ENCODE peak calls at places on chromosomes 1 and 21, in five cellular contexts. X is fibroblast of mammary gland, H is progenitor cell of endocrine pancreas, U is left cardiac atrium, S is mucosa of descending colon. O is an unnamed sample.

GRCh38 chr1:224733021-224733911 is 117.1 kb downstream of the CNIH3 start:
- DNase-seq in X (peak; percentile 76), S (no peak), U (peak; percentile 42), H (no peak), O (no peak)

GRCh38 chr1:89953929-89954328 is 41.0 kb upstream of the ZNF326 start:
- DNase-seq in S (no peak), H (no peak), U (no peak), X (no peak), O (no peak)

GRCh38 chr1:55868026-55868425 is 652.9 kb upstream of the USP24 start:
- DNase-seq in S (no peak), X (peak; percentile 60), U (no peak), H (no peak), O (no peak)

GRCh38 chr21:31255846-31256395 is 88.1 kb downstream of the TIAM1 start:
- DNase-seq in H (no peak), U (no peak), X (no peak), S (no peak), O (no peak)

GRCh38 chr1:199995096-199995685 is 32.3 kb upstream of the NR5A2 start:
- DNase-seq in X (no peak), H (no peak), S (no peak), U (no peak), O (no peak)

GRCh38 chr1:221284028-221284427 is 404.8 kb downstream of the HLX start:
- DNase-seq in X (peak; percentile 81), U (no peak), H (no peak), S (no peak), O (no peak)

GRCh38 chr1:4425892-4426291 is 228.5 kb upstream of the AJAP1 start:
- DNase-seq in X (no peak), S (no peak), H (no peak), U (no peak), O (no peak)

GRCh38 chr1:184242507-184242943 is 144.3 kb upstream of the C1orf21 start:
- DNase-seq in X (peak; percentile 38), S (no peak), H (no peak), U (no peak), O (no peak)

GRCh38 chr1:180382326-180383115 is 119.9 kb downstream of the ACBD6 start:
- DNase-seq in H (no peak), U (no peak), X (peak; percentile 7), S (no peak), O (no peak)

GRCh38 chr1:213244664-213245091 is 193.6 kb downstream of the RPS6KC1 start:
- DNase-seq in U (no peak), X (peak; percentile 68), S (no peak), H (peak; percentile 22), O (no peak)

GRCh38 chr21:44943005-44943685 is 3.3 kb downstream of the SLX9 start:
- DNase-seq in X (no peak), S (no peak), U (no peak), H (no peak), O (no peak)

GRCh38 chr1:68384321-68384813 is 65.4 kb downstream of the RPE65 start:
- DNase-seq in X (peak; percentile 100), U (no peak), S (no peak), H (no peak), O (no peak)

GRCh38 chr1:167997037-167997575 is 60.2 kb upstream of the MPC2 start:
- DNase-seq in H (no peak), U (no peak), X (no peak), S (no peak), O (no peak)

GRCh38 chr1:235931181-235931738 is 64.6 kb upstream of the LYST start:
- DNase-seq in X (no peak), H (no peak), S (no peak), U (no peak), O (no peak)

GRCh38 chr1:207579436-207579799 is 65.5 kb upstream of the CR1L start:
- DNase-seq in S (no peak), H (peak; percentile 18), X (peak; percentile 72), U (no peak), O (peak; percentile 36)

GRCh38 chr1:197771904-197772561 is 3.2 kb downstream of the DENND1B start:
- DNase-seq in H (no peak), X (no peak), S (no peak), U (no peak), O (no peak)

GRCh38 chr1:244862699-244863490 is 1.4 kb downstream of the HNRNPU start:
- DNase-seq in H (peak; percentile 90), X (peak; percentile 88), U (peak; percentile 98), S (peak; percentile 98), O (peak; percentile 85)

GRCh38 chr1:155202198-155202597 is 5.5 kb downstream of the THBS3 start:
- DNase-seq in U (no peak), X (no peak), S (peak; percentile 46), H (no peak), O (no peak)

GRCh38 chr1:14924012-14924452 is 229.5 kb upstream of the TMEM51 start:
- DNase-seq in X (peak; percentile 45), U (peak; percentile 85), S (peak; percentile 78), H (peak; percentile 14), O (no peak)

GRCh38 chr1:31591425-31592093 is 15.2 kb downstream of the TINAGL1 start:
- DNase-seq in X (no peak), U (no peak), H (no peak), S (no peak), O (no peak)

GRCh38 chr1:1625404-1625775 is 6.6 kb upstream of the MMP23B start:
- DNase-seq in H (no peak), S (peak; percentile 57), X (no peak), U (no peak), O (no peak)

GRCh38 chr1:171310661-171311087 is 3.3 kb upstream of the FMO4 start:
- DNase-seq in S (no peak), U (no peak), X (no peak), H (no peak), O (no peak)

GRCh38 chr1:230507671-230508407 is 81.7 kb upstream of the PGBD5 start:
- DNase-seq in S (peak; percentile 56), U (peak; percentile 33), H (no peak), X (no peak), O (no peak)

GRCh38 chr1:226132731-226133503 is 53.6 kb downstream of the ACBD3 start:
- DNase-seq in X (no peak), S (peak; percentile 57), U (peak; percentile 10), H (no peak), O (no peak)

O was measured in H1.